ENCODE peak calls at places on chromosomes 16 and 17, in nine cellular contexts. One of them, this sample, is unnamed.

GRCh38 chr17:83069931-83070374 is 9.5 kb upstream of the METRNL start:
- DNase-seq in right cardiac atrium: peak
- DNase-seq in fibroblast of pulmonary artery: no peak
- DNase-seq in thoracic aorta: no peak
- DNase-seq in mesendoderm: no peak
- DNase-seq in mucosa of descending colon: peak
- DNase-seq in cardiac muscle cell: no peak
- DNase-seq in cardiac fibroblast: no peak
- DNase-seq in lower leg skin: no peak
- DNase-seq in this sample: no peak

GRCh38 chr17:8865811-8866210 is 1.7 kb downstream of the PIK3R6 start:
- DNase-seq in right cardiac atrium: no peak
- DNase-seq in cardiac fibroblast: no peak
- DNase-seq in lower leg skin: no peak
- DNase-seq in thoracic aorta: no peak
- DNase-seq in fibroblast of pulmonary artery: no peak
- DNase-seq in cardiac muscle cell: no peak
- DNase-seq in mucosa of descending colon: no peak
- DNase-seq in mesendoderm: no peak
- DNase-seq in this sample: no peak

GRCh38 chr16:83615553-83615952 is 192.2 kb upstream of the HSBP1 start:
- DNase-seq in mucosa of descending colon: no peak
- DNase-seq in fibroblast of pulmonary artery: peak
- DNase-seq in thoracic aorta: no peak
- DNase-seq in right cardiac atrium: no peak
- DNase-seq in cardiac fibroblast: peak
- DNase-seq in cardiac muscle cell: no peak
- DNase-seq in mesendoderm: no peak
- DNase-seq in lower leg skin: no peak
- DNase-seq in this sample: no peak

GRCh38 chr17:17871913-17872312 is 35.1 kb upstream of the SREBF1 start:
- DNase-seq in mucosa of descending colon: no peak
- DNase-seq in lower leg skin: no peak
- DNase-seq in mesendoderm: no peak
- DNase-seq in thoracic aorta: no peak
- DNase-seq in right cardiac atrium: peak
- DNase-seq in cardiac fibroblast: no peak
- DNase-seq in fibroblast of pulmonary artery: no peak
- DNase-seq in cardiac muscle cell: no peak
- DNase-seq in this sample: no peak

GRCh38 chr16:11049396-11050059 is 105.2 kb downstream of the CLEC16A start:
- DNase-seq in mucosa of descending colon: no peak
- DNase-seq in cardiac muscle cell: no peak
- DNase-seq in fibroblast of pulmonary artery: no peak
- DNase-seq in lower leg skin: peak
- DNase-seq in mesendoderm: peak
- DNase-seq in right cardiac atrium: no peak
- DNase-seq in cardiac fibroblast: peak
- DNase-seq in thoracic aorta: no peak
- DNase-seq in this sample: no peak

GRCh38 chr17:28956112-28956511 is 4.8 kb upstream of the PHF12 start:
- DNase-seq in cardiac muscle cell: no peak
- DNase-seq in cardiac fibroblast: no peak
- DNase-seq in fibroblast of pulmonary artery: no peak
- DNase-seq in mesendoderm: peak
- DNase-seq in mucosa of descending colon: no peak
- DNase-seq in right cardiac atrium: no peak
- DNase-seq in thoracic aorta: no peak
- DNase-seq in lower leg skin: no peak
- DNase-seq in this sample: no peak

GRCh38 chr17:45050680-45051059 is 762 bp downstream of the DCAKD start:
- DNase-seq in lower leg skin: no peak
- DNase-seq in mucosa of descending colon: no peak
- DNase-seq in fibroblast of pulmonary artery: no peak
- DNase-seq in cardiac muscle cell: no peak
- DNase-seq in thoracic aorta: no peak
- DNase-seq in cardiac fibroblast: peak
- DNase-seq in mesendoderm: no peak
- DNase-seq in right cardiac atrium: no peak
- DNase-seq in this sample: no peak

GRCh38 chr16:85586360-85587145 is 26.6 kb upstream of the GSE1 start:
- DNase-seq in mucosa of descending colon: no peak
- DNase-seq in thoracic aorta: no peak
- DNase-seq in lower leg skin: no peak
- DNase-seq in cardiac fibroblast: no peak
- DNase-seq in mesendoderm: no peak
- DNase-seq in cardiac muscle cell: no peak
- DNase-seq in fibroblast of pulmonary artery: no peak
- DNase-seq in right cardiac atrium: peak
- DNase-seq in this sample: no peak

GRCh38 chr17:65174974-65175373 is 37.8 kb downstream of the RGS9 start:
- DNase-seq in mucosa of descending colon: no peak
- DNase-seq in right cardiac atrium: no peak
- DNase-seq in thoracic aorta: no peak
- DNase-seq in mesendoderm: no peak
- DNase-seq in lower leg skin: no peak
- DNase-seq in cardiac fibroblast: no peak
- DNase-seq in fibroblast of pulmonary artery: no peak
- DNase-seq in cardiac muscle cell: no peak
- DNase-seq in this sample: no peak

GRCh38 chr17:17052462-17053221 is 10.4 kb downstream of the MPRIP start:
- DNase-seq in right cardiac atrium: no peak
- DNase-seq in thoracic aorta: no peak
- DNase-seq in cardiac fibroblast: no peak
- DNase-seq in fibroblast of pulmonary artery: no peak
- DNase-seq in lower leg skin: peak
- DNase-seq in cardiac muscle cell: no peak
- DNase-seq in mesendoderm: no peak
- DNase-seq in mucosa of descending colon: no peak
- DNase-seq in this sample: no peak

GRCh38 chr17:45284176-45285140 is 22.6 kb upstream of the SPATA32 start:
- DNase-seq in right cardiac atrium: peak
- DNase-seq in lower leg skin: no peak
- DNase-seq in mucosa of descending colon: no peak
- DNase-seq in mesendoderm: peak
- DNase-seq in fibroblast of pulmonary artery: no peak
- DNase-seq in thoracic aorta: no peak
- DNase-seq in cardiac fibroblast: no peak
- DNase-seq in cardiac muscle cell: no peak
- DNase-seq in this sample: peak

GRCh38 chr17:41835800-41836549 is at the start of gene NT5C3B:
- DNase-seq in mucosa of descending colon: peak
- DNase-seq in cardiac muscle cell: peak
- DNase-seq in mesendoderm: peak
- DNase-seq in lower leg skin: peak
- DNase-seq in right cardiac atrium: peak
- DNase-seq in cardiac fibroblast: no peak
- DNase-seq in fibroblast of pulmonary artery: peak
- DNase-seq in thoracic aorta: no peak
- DNase-seq in this sample: no peak

GRCh38 chr16:177394-177822 is 928 bp downstream of the HBA1 start:
- DNase-seq in mesendoderm: no peak
- DNase-seq in cardiac muscle cell: no peak
- DNase-seq in lower leg skin: no peak
- DNase-seq in fibroblast of pulmonary artery: peak
- DNase-seq in right cardiac atrium: no peak
- DNase-seq in cardiac fibroblast: no peak
- DNase-seq in mucosa of descending colon: no peak
- DNase-seq in thoracic aorta: no peak
- DNase-seq in this sample: no peak

GRCh38 chr16:81790772-81791171 is 11.7 kb downstream of the PLCG2 start:
- DNase-seq in mucosa of descending colon: no peak
- DNase-seq in cardiac muscle cell: no peak
- DNase-seq in fibroblast of pulmonary artery: no peak
- DNase-seq in lower leg skin: no peak
- DNase-seq in right cardiac atrium: no peak
- DNase-seq in thoracic aorta: no peak
- DNase-seq in mesendoderm: no peak
- DNase-seq in cardiac fibroblast: no peak
- DNase-seq in this sample: no peak

GRCh38 chr16:63442246-63442645 is 1406.0 kb upstream of the CDH8 start:
- DNase-seq in fibroblast of pulmonary artery: no peak
- DNase-seq in lower leg skin: no peak
- DNase-seq in cardiac muscle cell: no peak
- DNase-seq in mucosa of descending colon: no peak
- DNase-seq in mesendoderm: no peak
- DNase-seq in thoracic aorta: no peak
- DNase-seq in cardiac fibroblast: no peak
- DNase-seq in right cardiac atrium: no peak
- DNase-seq in this sample: no peak

GRCh38 chr17:52306314-52306713 is 147.8 kb upstream of the CA10 start:
- DNase-seq in thoracic aorta: no peak
- DNase-seq in cardiac muscle cell: no peak
- DNase-seq in lower leg skin: no peak
- DNase-seq in fibroblast of pulmonary artery: no peak
- DNase-seq in cardiac fibroblast: no peak
- DNase-seq in mesendoderm: no peak
- DNase-seq in mucosa of descending colon: no peak
- DNase-seq in right cardiac atrium: no peak
- DNase-seq in this sample: no peak

GRCh38 chr16:87056551-87056950 is 260.6 kb downstream of the C16orf95 start:
- DNase-seq in thoracic aorta: no peak
- DNase-seq in mesendoderm: peak
- DNase-seq in lower leg skin: peak
- DNase-seq in cardiac muscle cell: no peak
- DNase-seq in fibroblast of pulmonary artery: no peak
- DNase-seq in mucosa of descending colon: no peak
- DNase-seq in right cardiac atrium: no peak
- DNase-seq in cardiac fibroblast: no peak
- DNase-seq in this sample: no peak

GRCh38 chr16:80027007-80027965 is 426.7 kb upstream of the MAF start:
- DNase-seq in lower leg skin: peak
- DNase-seq in cardiac fibroblast: peak
- DNase-seq in mucosa of descending colon: peak
- DNase-seq in cardiac muscle cell: no peak
- DNase-seq in thoracic aorta: peak
- DNase-seq in fibroblast of pulmonary artery: peak
- DNase-seq in right cardiac atrium: peak
- DNase-seq in mesendoderm: peak
- DNase-seq in this sample: peak

GRCh38 chr17:75872434-75873351 is 5.7 kb downstream of the TRIM47 start:
- DNase-seq in cardiac fibroblast: peak
- DNase-seq in thoracic aorta: no peak
- DNase-seq in mucosa of descending colon: peak
- DNase-seq in right cardiac atrium: peak
- DNase-seq in mesendoderm: peak
- DNase-seq in lower leg skin: peak
- DNase-seq in cardiac muscle cell: peak
- DNase-seq in fibroblast of pulmonary artery: peak
- DNase-seq in this sample: no peak

DNA sequence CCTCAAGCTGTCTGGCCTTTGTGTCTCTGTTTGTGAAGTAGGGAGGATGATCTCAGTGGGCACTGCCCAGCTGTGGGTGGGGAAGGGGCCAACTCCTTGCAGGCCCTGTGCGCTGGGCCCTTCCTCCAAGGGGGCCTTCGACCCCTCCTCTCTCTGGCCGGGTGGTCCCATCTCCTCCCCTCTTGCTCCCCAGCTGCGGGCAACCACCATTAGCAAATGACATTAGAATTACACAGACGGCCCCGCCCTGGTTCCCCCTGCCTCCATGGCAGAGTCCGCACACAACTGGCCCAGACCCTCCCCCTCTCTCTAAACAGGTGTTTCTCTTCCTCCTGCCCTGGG is 2.5 kb upstream of the SLC6A4 start:
- DNase-seq in lower leg skin: peak
- DNase-seq in mucosa of descending colon: no peak
- DNase-seq in cardiac fibroblast: no peak
- DNase-seq in thoracic aorta: no peak
- DNase-seq in cardiac muscle cell: no peak
- DNase-seq in fibroblast of pulmonary artery: no peak
- DNase-seq in mesendoderm: no peak
- DNase-seq in right cardiac atrium: no peak
- DNase-seq in this sample: no peak
- H3K4me3 ChIP-seq in lower leg skin: no peak
- H3K4me3 ChIP-seq in mucosa of descending colon: no peak
- H3K4me3 ChIP-seq in cardiac fibroblast: no peak
- H3K4me3 ChIP-seq in thoracic aorta: peak
- H3K4me3 ChIP-seq in cardiac muscle cell: no peak
- H3K4me3 ChIP-seq in fibroblast of pulmonary artery: no peak
- H3K4me3 ChIP-seq in mesendoderm: no peak
- H3K4me3 ChIP-seq in right cardiac atrium: no peak
- H3K4me3 ChIP-seq in this sample: no peak

DNA sequence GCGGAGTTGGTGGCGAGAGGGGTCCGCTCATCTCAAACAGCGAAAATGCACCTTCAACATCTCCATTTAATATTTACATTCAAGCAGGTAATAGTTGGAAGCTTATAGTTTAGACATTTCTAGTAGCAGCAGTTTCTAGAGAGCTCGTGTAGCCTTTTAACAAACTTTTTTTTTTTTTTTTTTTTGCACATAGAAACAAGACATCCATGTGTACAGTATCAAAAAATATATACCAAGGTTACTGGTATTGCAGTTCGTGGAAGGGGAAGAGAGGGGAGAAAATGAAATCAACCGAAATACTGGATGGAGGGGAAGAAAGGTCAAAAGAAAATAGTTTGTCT is 6.2 kb downstream of the CBX4 start:
- DNase-seq in mucosa of descending colon: no peak
- DNase-seq in cardiac fibroblast: no peak
- DNase-seq in thoracic aorta: no peak
- DNase-seq in fibroblast of pulmonary artery: no peak
- DNase-seq in lower leg skin: no peak
- DNase-seq in right cardiac atrium: no peak
- DNase-seq in mesendoderm: no peak
- DNase-seq in cardiac muscle cell: no peak
- DNase-seq in this sample: no peak
- H3K4me3 ChIP-seq in mucosa of descending colon: no peak
- H3K4me3 ChIP-seq in cardiac fibroblast: no peak
- H3K4me3 ChIP-seq in thoracic aorta: no peak
- H3K4me3 ChIP-seq in fibroblast of pulmonary artery: no peak
- H3K4me3 ChIP-seq in lower leg skin: no peak
- H3K4me3 ChIP-seq in right cardiac atrium: no peak
- H3K4me3 ChIP-seq in mesendoderm: no peak
- H3K4me3 ChIP-seq in cardiac muscle cell: no peak
- H3K4me3 ChIP-seq in this sample: no peak

DNA sequence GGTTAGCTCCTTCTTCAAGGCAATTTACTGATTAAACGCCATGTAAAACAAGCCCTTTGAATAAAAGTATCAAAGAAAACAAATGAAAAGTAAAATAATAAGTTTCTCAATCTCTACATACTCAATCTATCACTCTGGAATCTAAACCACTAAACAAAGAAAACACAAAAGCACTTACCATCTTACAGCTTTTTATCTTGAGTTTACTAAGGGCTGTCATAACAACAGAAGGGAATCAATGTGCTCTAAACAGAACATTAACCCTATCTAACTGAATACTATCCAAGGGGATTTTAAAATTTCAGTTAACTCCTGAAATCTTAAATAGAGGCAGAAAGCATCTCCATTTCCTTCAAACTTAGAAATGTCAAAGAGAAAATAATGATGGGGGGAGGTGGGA is 3.4 kb downstream of the SKA2 start:
- DNase-seq in right cardiac atrium: no peak
- DNase-seq in cardiac fibroblast: peak
- DNase-seq in lower leg skin: no peak
- DNase-seq in thoracic aorta: no peak
- DNase-seq in mucosa of descending colon: no peak
- DNase-seq in cardiac muscle cell: no peak
- DNase-seq in fibroblast of pulmonary artery: peak
- DNase-seq in mesendoderm: peak
- DNase-seq in this sample: no peak
- H3K4me3 ChIP-seq in right cardiac atrium: no peak
- H3K4me3 ChIP-seq in cardiac fibroblast: no peak
- H3K4me3 ChIP-seq in lower leg skin: no peak
- H3K4me3 ChIP-seq in thoracic aorta: no peak
- H3K4me3 ChIP-seq in mucosa of descending colon: no peak
- H3K4me3 ChIP-seq in cardiac muscle cell: no peak
- H3K4me3 ChIP-seq in fibroblast of pulmonary artery: peak
- H3K4me3 ChIP-seq in mesendoderm: no peak
- H3K4me3 ChIP-seq in this sample: no peak

GRCh38 chr17:10730956-10731879 is 1.4 kb upstream of the TMEM220 start:
- DNase-seq in lower leg skin: peak
- DNase-seq in mesendoderm: no peak
- DNase-seq in mucosa of descending colon: peak
- DNase-seq in thoracic aorta: no peak
- DNase-seq in cardiac fibroblast: no peak
- DNase-seq in cardiac muscle cell: no peak
- DNase-seq in right cardiac atrium: no peak
- DNase-seq in fibroblast of pulmonary artery: no peak
- DNase-seq in this sample: no peak
- H3K4me3 ChIP-seq in lower leg skin: no peak
- H3K4me3 ChIP-seq in mesendoderm: no peak
- H3K4me3 ChIP-seq in mucosa of descending colon: no peak
- H3K4me3 ChIP-seq in thoracic aorta: peak
- H3K4me3 ChIP-seq in cardiac fibroblast: no peak
- H3K4me3 ChIP-seq in cardiac muscle cell: no peak
- H3K4me3 ChIP-seq in right cardiac atrium: no peak
- H3K4me3 ChIP-seq in fibroblast of pulmonary artery: peak
- H3K4me3 ChIP-seq in this sample: peak